ENCODE peak calls at places on chromosomes 3 and 15, in eight cellular contexts. B, A, J, R, K, L, I and Q are unnamed samples.

GRCh38 chr3:187521546-187521945 is 148.6 kb downstream of the SST start:
- DNase-seq in K (no peak), R (no peak), L (no peak), A (no peak), J (no peak), B (no peak), I (no peak), Q (no peak)

GRCh38 chr3:179037361-179037760 is 34.2 kb downstream of the ZMAT3 start:
- DNase-seq in L (no peak), B (no peak), A (no peak), I (peak; percentile 39), R (peak; percentile 87), J (peak; percentile 91), K (peak; percentile 48), Q (no peak)

GRCh38 chr3:56484096-56484495 is 15.8 kb upstream of the ERC2 start:
- DNase-seq in J (no peak), I (no peak), A (no peak), K (no peak), R (no peak), B (no peak), L (peak; percentile 23), Q (no peak)

GRCh38 chr3:110314512-110315114 is 757.0 kb upstream of the NECTIN3 start:
- DNase-seq in B (peak; percentile 51), K (peak; percentile 32), A (peak; percentile 68), R (peak; percentile 22), I (peak; percentile 40), L (peak; percentile 63), J (peak; percentile 10), Q (peak; percentile 68)

GRCh38 chr15:99224372-99224771 is 25.0 kb downstream of the TTC23 start:
- DNase-seq in R (no peak), J (no peak), B (no peak), L (no peak), K (no peak), I (no peak), A (no peak), Q (no peak)

GRCh38 chr3:53805463-53806159 is 40.6 kb downstream of the CHDH start:
- DNase-seq in J (no peak), B (no peak), R (no peak), A (no peak), L (no peak), I (no peak), K (no peak), Q (no peak)

GRCh38 chr3:14210843-14211594 is 32.4 kb downstream of the LSM3 start:
- DNase-seq in A (no peak), I (no peak), K (no peak), L (no peak), B (no peak), R (peak; percentile 37), J (no peak), Q (no peak)

GRCh38 chr3:138578141-138578540 is 15.9 kb downstream of the CEP70 start:
- DNase-seq in I (no peak), L (no peak), K (no peak), R (no peak), A (no peak), J (no peak), B (no peak), Q (peak; percentile 77)

GRCh38 chr3:95645291-95645690 is 1169.1 kb upstream of the EPHA6 start:
- DNase-seq in B (no peak), R (no peak), L (no peak), A (no peak), J (no peak), I (no peak), K (no peak), Q (no peak)

GRCh38 chr3:131880948-131881347 is 153.9 kb downstream of the CPNE4 start:
- DNase-seq in L (no peak), B (no peak), R (no peak), I (no peak), J (no peak), A (peak; percentile 36), K (no peak), Q (no peak)

GRCh38 chr3:16048435-16049318 is 125.8 kb upstream of the GALNT15 start:
- DNase-seq in K (peak; percentile 25), I (peak; percentile 13), L (peak; percentile 48), A (peak; percentile 93), J (peak; percentile 37), B (peak; percentile 29), R (peak; percentile 50), Q (peak; percentile 67)

GRCh38 chr3:122936335-122936734 is 91.2 kb downstream of the SEMA5B start:
- DNase-seq in I (no peak), B (no peak), K (no peak), A (peak; percentile 35), L (no peak), R (peak; percentile 90), J (no peak), Q (no peak)

GRCh38 chr15:57570994-57571393 is 20.7 kb upstream of the MYZAP start:
- DNase-seq in L (no peak), K (no peak), B (no peak), I (no peak), J (no peak), R (no peak), A (no peak), Q (no peak)

GRCh38 chr3:7573330-7573729 is 712.4 kb downstream of the GRM7 start:
- DNase-seq in I (no peak), J (no peak), L (no peak), B (no peak), K (no peak), A (no peak), R (no peak), Q (no peak)

GRCh38 chr15:56428821-56429458 is 36.0 kb downstream of the MNS1 start:
- DNase-seq in I (no peak), L (peak; percentile 31), J (no peak), B (no peak), K (no peak), A (peak; percentile 39), R (peak; percentile 28), Q (peak; percentile 49)

GRCh38 chr15:26985050-26985449 is 14.1 kb downstream of the GABRG3 start:
- DNase-seq in B (no peak), I (no peak), J (no peak), R (no peak), L (no peak), A (no peak), K (no peak), Q (no peak)

GRCh38 chr3:2156244-2156847 is 57.7 kb downstream of the CNTN4 start:
- DNase-seq in B (peak; percentile 60), J (peak; percentile 17), L (no peak), A (no peak), I (no peak), R (peak; percentile 16), K (peak; percentile 5), Q (peak; percentile 27)

GRCh38 chr15:98893407-98893806 is 114.2 kb downstream of the PGPEP1L start:
- DNase-seq in R (no peak), A (no peak), L (no peak), J (no peak), B (no peak), K (no peak), I (no peak), Q (no peak)

GRCh38 chr15:55084673-55085072 is 112.1 kb downstream of the RSL24D1 start:
- DNase-seq in R (no peak), B (no peak), L (no peak), I (no peak), J (no peak), A (no peak), K (no peak), Q (no peak)

GRCh38 chr15:84600331-84600686 is 500 bp upstream of the ZSCAN2 start:
- DNase-seq in I (peak; percentile 40), A (no peak), L (peak; percentile 73), R (peak; percentile 93), J (peak; percentile 61), B (peak; percentile 56), K (peak; percentile 47), Q (peak; percentile 48)

GRCh38 chr3:14775011-14775410 is 43.8 kb upstream of the FGD5 start:
- DNase-seq in J (no peak), L (no peak), R (no peak), B (no peak), K (no peak), A (no peak), I (no peak), Q (no peak)